ENCODE peak calls at places on chromosomes 6 and 20, in seven cellular contexts. G is prostate gland, V is B cell, F is uterus, Q is GM23338, N is foreskin fibroblast, U is mucosa of descending colon. W is an unnamed sample.

GRCh38 chr20:48761023-48761785 is 66.6 kb downstream of the PREX1 start:
- DNase-seq in F (no peak), V (peak), Q (no peak), U (peak), G (no peak), N (no peak), W (no peak)

GRCh38 chr6:122997541-122998150 is 1.6 kb downstream of the CLVS2 start:
- DNase-seq in U (no peak), F (no peak), V (no peak), N (no peak), Q (no peak), G (no peak), W (no peak)

GRCh38 chr20:36107881-36108280 is 46.7 kb upstream of the EPB41L1 start:
- DNase-seq in U (no peak), Q (no peak), N (no peak), G (no peak), V (no peak), F (no peak), W (no peak)

GRCh38 chr20:36929290-36929689 is 22.2 kb downstream of the SAMHD1 start:
- DNase-seq in V (no peak), G (no peak), Q (no peak), U (no peak), N (peak), F (no peak), W (no peak)

GRCh38 chr6:32190054-32190945 is at the start of gene PBX2:
- DNase-seq in V (peak), Q (peak), N (peak), G (peak), F (peak), U (peak), W (peak)

GRCh38 chr20:21767739-21768223 is 62.3 kb downstream of the PAX1 start:
- DNase-seq in G (no peak), V (no peak), N (no peak), F (no peak), U (no peak), Q (peak), W (no peak)

GRCh38 chr6:25922301-25922700 is 8.2 kb downstream of the SLC17A2 start:
- DNase-seq in U (no peak), N (peak), V (no peak), G (no peak), Q (no peak), F (peak), W (no peak)

GRCh38 chr20:58131111-58131510 is 97.3 kb downstream of the ANKRD60 start:
- DNase-seq in V (no peak), G (no peak), U (no peak), N (peak), Q (no peak), F (no peak), W (no peak)

GRCh38 chr6:43627008-43627825 is 1.8 kb downstream of the GTPBP2 start:
- DNase-seq in N (peak), V (no peak), F (peak), G (peak), Q (no peak), U (peak), W (peak)

GRCh38 chr6:109224107-109224875 is 129.0 kb downstream of the CEP57L1 start:
- DNase-seq in N (no peak), Q (no peak), V (no peak), G (no peak), F (no peak), U (no peak), W (no peak)

GRCh38 chr6:120405947-120406346 is 928.3 kb downstream of the TBC1D32 start:
- DNase-seq in Q (peak), U (no peak), G (no peak), F (no peak), V (no peak), N (no peak), W (no peak)
- TF ChIP-seq CTCF in Q (peak), U (no peak), G (no peak), F (no peak), V (no peak), N (no peak), W (peak)

GRCh38 chr20:142290-142689 is at the start of gene DEFB126:
- DNase-seq in N (no peak), F (no peak), G (no peak), V (no peak), Q (no peak), U (no peak), W (no peak)

GRCh38 chr20:137668-138131 is 4.7 kb upstream of the DEFB126 start:
- DNase-seq in Q (peak), V (no peak), U (no peak), G (no peak), F (no peak), N (no peak), W (no peak)
- TF ChIP-seq CTCF in Q (peak), V (peak), U (no peak), G (no peak), F (no peak), N (no peak), W (no peak)

DNA sequence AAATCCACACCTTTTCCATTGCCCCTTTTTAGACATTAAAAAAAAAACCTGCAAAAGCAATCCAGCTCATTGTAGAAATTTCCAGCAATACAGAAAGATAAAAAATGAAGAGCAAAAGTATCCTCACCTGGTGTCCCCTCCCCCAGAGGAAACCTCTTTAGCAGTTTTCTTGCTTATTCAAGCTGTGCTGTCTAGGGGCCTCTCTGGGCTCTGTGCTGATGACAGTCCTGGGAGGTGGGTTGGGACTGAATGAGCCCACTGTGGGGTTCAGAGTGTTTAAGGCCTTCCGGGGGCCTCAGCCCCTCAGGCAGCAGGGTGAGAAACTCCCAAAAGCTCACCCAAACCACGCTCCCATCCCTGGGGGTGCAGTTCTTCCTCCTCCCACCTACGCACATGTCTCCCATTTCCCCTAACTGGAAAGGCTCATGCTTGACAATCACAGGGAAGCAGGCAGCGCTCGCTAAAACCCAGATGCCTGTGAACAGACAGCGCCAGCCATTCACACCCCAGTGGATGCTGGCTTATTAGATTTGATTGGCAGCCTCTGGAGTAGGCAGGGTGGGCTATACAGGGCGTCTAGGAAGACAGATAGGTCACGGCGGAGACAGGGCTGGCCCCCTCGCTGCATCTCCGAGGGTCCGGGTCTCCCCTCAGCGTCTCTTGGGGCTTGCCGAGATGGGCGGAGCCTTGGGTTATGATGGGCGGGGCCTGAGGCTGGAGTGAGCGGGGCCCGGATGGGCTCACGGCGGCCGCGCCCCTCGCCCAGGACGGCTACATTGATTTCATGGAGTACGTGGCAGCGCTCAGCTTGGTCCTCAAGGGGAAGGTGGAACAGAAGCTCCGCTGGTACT is 4.6 kb downstream of the GUCA1A start:
- DNase-seq in N (no peak), U (no peak), Q (peak), G (no peak), F (no peak), V (no peak), W (no peak)
- TF ChIP-seq CTCF in N (no peak), U (no peak), Q (no peak), G (no peak), F (no peak), V (no peak), W (no peak)

GRCh38 chr6:155265843-155266535 is 2.2 kb downstream of the CLDN20 start:
- DNase-seq in V (no peak), G (no peak), Q (peak), F (no peak), U (no peak), N (peak), W (no peak)
- TF ChIP-seq CTCF in V (no peak), G (no peak), Q (peak), F (no peak), U (no peak), N (peak), W (no peak)

DNA sequence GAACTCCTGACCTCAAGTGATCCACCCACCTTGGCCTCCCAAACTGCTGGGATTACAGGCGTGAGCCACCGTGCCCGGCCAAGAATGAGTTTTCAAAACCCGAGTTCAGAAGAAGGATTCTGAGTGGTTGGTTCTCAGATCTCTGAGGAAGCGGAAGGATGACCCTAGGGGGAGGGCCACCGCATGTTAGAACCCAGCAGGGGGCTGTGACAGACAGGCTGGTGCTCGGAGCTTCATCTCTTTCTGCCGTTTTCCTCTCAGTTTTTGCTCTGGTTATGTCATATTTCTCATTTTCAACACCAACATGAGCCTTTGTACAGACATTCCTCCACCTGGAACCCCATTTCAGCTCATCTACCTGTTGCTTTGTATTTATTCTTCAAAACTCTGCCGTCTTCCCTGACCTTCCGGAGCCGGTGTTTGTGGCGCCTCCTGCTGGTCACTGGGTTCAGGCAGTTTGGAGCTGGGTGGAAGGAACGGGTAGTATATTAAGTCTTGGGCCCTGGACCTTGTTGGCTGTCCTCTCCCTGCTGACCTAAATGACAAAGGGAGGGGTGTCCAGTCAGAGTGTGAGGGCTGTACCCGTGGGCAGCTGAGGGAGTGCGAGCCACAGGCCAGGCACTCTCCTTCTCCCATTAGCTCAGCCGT is at the start of gene DEFB123:
- DNase-seq in N (no peak), F (no peak), G (no peak), U (no peak), Q (peak), V (no peak), W (no peak)
- TF ChIP-seq CTCF in N (no peak), F (no peak), G (no peak), U (no peak), Q (peak), V (no peak), W (no peak)

GRCh38 chr20:9467995-9468394 is 46.4 kb upstream of the LAMP5 start:
- DNase-seq in Q (peak), V (no peak), G (no peak), N (peak), F (no peak), U (peak), W (no peak)
- TF ChIP-seq CTCF in Q (peak), V (peak), G (no peak), N (peak), F (no peak), U (peak), W (no peak)

GRCh38 chr6:114144887-114145851 is 174.2 kb upstream of the HDAC2 start:
- DNase-seq in V (no peak), Q (peak), U (no peak), F (no peak), N (no peak), G (no peak), W (no peak)
- TF ChIP-seq CTCF in V (no peak), Q (peak), U (no peak), F (no peak), N (no peak), G (no peak), W (no peak)